ENCODE peak calls at places on chromosomes 4 and X, in four cellular contexts. Q, N, J and I are unnamed samples.

GRCh38 chrX:131830400-131831184 is 192.5 kb upstream of the STK26 start:
- DNase-seq in N (peak; percentile 87), Q (peak; percentile 76), J (peak; percentile 76), I (peak; percentile 66)

GRCh38 chr4:101018836-101019235 is 328.5 kb downstream of the PPP3CA start:
- DNase-seq in N (no peak), Q (no peak), J (no peak), I (no peak)

GRCh38 chrX:39758791-39759525 is 338.8 kb downstream of the BCOR start:
- DNase-seq in J (no peak), Q (no peak), N (no peak), I (no peak)

GRCh38 chr4:184936071-184936470 is 82.2 kb upstream of the HELT start:
- DNase-seq in N (no peak), J (no peak), Q (no peak), I (no peak)

GRCh38 chr4:147786031-147786430 is 54.1 kb downstream of the ARHGAP10 start:
- DNase-seq in Q (no peak), N (no peak), J (no peak), I (no peak)

GRCh38 chrX:19655032-19655431 is 139.7 kb upstream of the MAP3K15 start:
- DNase-seq in J (no peak), Q (no peak), N (no peak), I (no peak)

GRCh38 chr4:176791591-176792347 is 953 bp downstream of the VEGFC start:
- DNase-seq in Q (no peak), N (no peak), J (no peak), I (no peak)

GRCh38 chr4:155610143-155610542 is 56.5 kb upstream of the GUCY1A1 start:
- DNase-seq in N (no peak), Q (no peak), J (no peak), I (no peak)

GRCh38 chrX:48997865-48998264 is 4.2 kb downstream of the GRIPAP1 start:
- DNase-seq in Q (no peak), N (no peak), J (no peak), I (no peak)